ENCODE peak calls at places on chromosomes 12 and 14, in five cellular contexts. O is SK-N-SH, D is H1, A is cardiac muscle cell, V is GM23338. X is an unnamed sample.

GRCh38 chr12:21547437-21547836 is 21.3 kb downstream of the SPX start:
- DNase-seq in O (no peak), D (no peak), A (no peak), V (no peak), X (no peak)

GRCh38 chr12:95554532-95555071 is 3.3 kb upstream of the USP44 start:
- DNase-seq in O (no peak), D (no peak), A (no peak), V (no peak), X (no peak)

GRCh38 chr12:3598896-3599295 is 107.9 kb downstream of the PRMT8 start:
- DNase-seq in O (no peak), D (no peak), A (no peak), V (no peak), X (no peak)

GRCh38 chr14:37452323-37452722 is 142.7 kb downstream of the FOXA1 start:
- DNase-seq in O (no peak), D (no peak), A (no peak), V (no peak), X (no peak)

GRCh38 chr14:22163051-22163450 is 426.0 kb downstream of the DAD1 start:
- DNase-seq in O (no peak), D (no peak), A (no peak), V (peak; percentile 66), X (no peak)

GRCh38 chr14:31278883-31279282 is 71.3 kb upstream of the HECTD1 start:
- DNase-seq in O (no peak), D (no peak), A (no peak), V (no peak), X (no peak)

GRCh38 chr12:78829690-78830089 is 34.9 kb upstream of the SYT1 start:
- DNase-seq in O (no peak), D (no peak), A (no peak), V (no peak), X (no peak)

GRCh38 chr12:54980341-54980740 is 4.2 kb downstream of the TESPA1 start:
- DNase-seq in O (no peak), D (no peak), A (no peak), V (no peak), X (no peak)

GRCh38 chr12:65875635-65876034 is 51.4 kb downstream of the HMGA2 start:
- DNase-seq in O (no peak), D (no peak), A (peak; percentile 39), V (no peak), X (no peak)

GRCh38 chr12:112868459-112869041 is 38.2 kb upstream of the OAS1 start:
- DNase-seq in O (no peak), D (no peak), A (no peak), V (peak; percentile 78), X (peak; percentile 31)

GRCh38 chr14:51978566-51979398 is 10.6 kb upstream of the RTRAF start:
- DNase-seq in O (peak; percentile 63), D (peak; percentile 56), A (peak; percentile 91), V (peak; percentile 88), X (peak; percentile 63)

GRCh38 chr14:30179381-30180130 is 251.9 kb upstream of the PRKD1 start:
- DNase-seq in O (no peak), D (no peak), A (peak; percentile 45), V (no peak), X (no peak)

GRCh38 chr12:117015811-117016210 is 83.4 kb downstream of the TESC start:
- DNase-seq in O (no peak), D (no peak), A (no peak), V (no peak), X (no peak)

GRCh38 chr14:54696998-54697397 is 130.1 kb downstream of the SAMD4A start:
- DNase-seq in O (no peak), D (no peak), A (no peak), V (no peak), X (no peak)

GRCh38 chr12:120249266-120249874 is 16.2 kb downstream of the PXN start:
- DNase-seq in O (no peak), D (no peak), A (no peak), V (no peak), X (no peak)

GRCh38 chr12:98509063-98509462 is 6.3 kb upstream of the TMPO start:
- DNase-seq in O (no peak), D (no peak), A (no peak), V (peak; percentile 57), X (no peak)

GRCh38 chr14:54803926-54804719 is 98.5 kb downstream of the GCH1 start:
- DNase-seq in O (no peak), D (no peak), A (no peak), V (no peak), X (no peak)

GRCh38 chr14:94305620-94306019 is 12.6 kb upstream of the SERPINA10 start:
- DNase-seq in O (no peak), D (no peak), A (no peak), V (no peak), X (no peak)

GRCh38 chr12:52925717-52926595 is 21.1 kb upstream of the KRT8 start:
- DNase-seq in O (no peak), D (no peak), A (no peak), V (peak; percentile 47), X (no peak)

GRCh38 chr12:98418357-98419075 is 96.9 kb upstream of the TMPO start:
- DNase-seq in O (peak; percentile 27), D (no peak), A (peak; percentile 98), V (peak; percentile 74), X (no peak)

GRCh38 chr12:13186292-13186691 is 10.2 kb upstream of the EMP1 start:
- DNase-seq in O (no peak), D (no peak), A (no peak), V (no peak), X (no peak)
- H3K27ac ChIP-seq in O (no peak overlapping the region), D (no peak overlapping the region), A (no peak overlapping the region), V (no peak overlapping the region), X (no peak overlapping the region)

DNA sequence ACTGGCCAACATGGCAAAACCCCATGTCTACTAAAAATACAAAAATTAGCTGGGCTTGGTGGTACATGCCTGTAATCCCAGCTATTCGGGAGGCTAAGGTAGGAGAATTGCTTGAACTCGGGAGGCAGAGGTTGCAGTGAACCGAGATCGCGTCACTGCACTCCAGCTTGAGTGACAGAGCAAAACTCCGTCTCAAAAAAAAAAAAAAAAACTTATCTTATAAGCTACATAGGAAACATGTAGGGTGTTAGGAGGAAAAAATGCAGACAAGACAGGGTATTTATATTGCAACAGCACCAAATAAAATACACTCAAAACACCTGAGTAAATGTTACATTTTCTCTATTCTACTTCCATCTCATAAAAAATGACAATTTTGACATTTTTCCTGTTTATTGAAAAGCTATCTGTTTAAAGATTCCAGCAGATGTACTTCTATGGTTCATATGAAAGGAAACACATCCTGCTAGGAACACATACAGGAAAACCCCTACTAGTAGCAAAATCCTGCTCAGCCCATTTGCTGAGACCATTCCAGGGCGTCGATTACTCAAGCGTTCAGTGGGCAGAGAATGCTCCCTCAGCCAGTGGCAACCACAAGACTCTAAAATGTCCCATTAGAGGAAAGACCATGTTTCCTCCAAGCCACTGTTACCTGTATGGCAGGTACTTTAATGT is 19.7 kb downstream of the CORO1C start:
- DNase-seq in O (no peak), D (no peak), A (no peak), V (no peak), X (no peak)
- H3K27ac ChIP-seq in O (no peak overlapping the region), D (no peak overlapping the region), A (no peak overlapping the region), V (peak overlapping the region; percentile 10), X (no peak overlapping the region)

GRCh38 chr14:101475468-101476257 is 85.6 kb upstream of the DIO3 start:
- DNase-seq in O (no peak), D (no peak), A (peak; percentile 95), V (no peak), X (no peak)
- H3K27ac ChIP-seq in O (no peak overlapping the region), D (no peak overlapping the region), A (no peak overlapping the region), V (no peak overlapping the region), X (no peak overlapping the region)

GRCh38 chr14:76309572-76310551 is 66.1 kb upstream of the ESRRB start:
- DNase-seq in O (no peak), D (no peak), A (peak; percentile 14), V (peak; percentile 60), X (no peak)

GRCh38 chr14:76304536-76305473 is 71.1 kb upstream of the ESRRB start:
- DNase-seq in O (no peak), D (no peak), A (no peak), V (no peak), X (no peak)

GRCh38 chr14:76306131-76306530 is 69.8 kb upstream of the ESRRB start:
- DNase-seq in O (no peak), D (no peak), A (no peak), V (no peak), X (no peak)

GRCh38 chr14:76305474-76305826 is 70.5 kb upstream of the ESRRB start:
- DNase-seq in O (no peak), D (no peak), A (no peak), V (no peak), X (no peak)

DNA sequence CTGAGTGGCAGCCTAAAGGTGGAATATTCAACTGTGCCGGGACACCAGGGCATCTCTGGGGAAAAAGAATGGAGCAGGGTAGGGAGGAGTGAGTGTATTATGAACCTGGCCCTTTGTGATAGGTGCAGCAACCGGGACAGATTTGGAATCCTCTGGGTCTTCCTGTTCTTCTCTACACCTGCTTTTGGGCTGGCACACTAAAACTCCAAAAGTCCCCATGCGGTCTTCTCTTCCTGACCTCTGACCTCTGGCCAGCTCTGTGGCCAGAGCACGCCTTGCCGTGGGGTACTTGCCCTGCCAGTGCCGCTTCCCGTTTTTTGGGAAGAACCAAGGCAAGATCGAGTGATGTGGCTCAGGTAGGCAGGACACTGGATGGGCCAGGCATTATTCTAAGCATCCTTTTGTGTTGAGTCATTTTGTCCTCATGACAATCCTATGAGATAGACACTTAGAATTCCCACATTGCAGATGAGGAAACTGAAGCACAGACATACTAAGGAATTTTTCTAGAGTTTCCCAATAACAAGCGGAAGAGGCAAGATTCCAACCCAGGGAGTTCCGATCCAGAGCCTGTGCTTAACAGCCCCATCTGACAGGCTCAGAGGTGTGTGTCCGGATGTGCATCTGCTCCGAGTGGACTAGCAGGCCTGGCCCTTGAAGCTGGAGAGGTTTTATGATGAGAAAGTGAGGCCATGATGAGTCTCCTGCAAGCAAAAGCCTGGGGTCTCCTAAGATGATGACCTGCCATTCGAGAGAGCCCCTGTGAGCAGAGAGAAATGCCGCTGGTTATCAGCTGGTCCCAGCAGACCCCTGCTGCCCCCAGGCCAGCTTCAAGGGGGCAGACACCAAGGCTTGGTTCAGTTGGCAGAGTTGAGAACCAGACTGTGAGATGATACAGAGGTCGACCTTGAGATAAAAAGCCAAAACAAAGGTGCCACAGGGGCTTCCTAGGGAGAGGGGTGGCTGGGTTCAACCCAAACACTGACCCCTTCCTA is 67.9 kb upstream of the ESRRB start:
- DNase-seq in O (no peak), D (no peak), A (no peak), V (no peak), X (no peak)
- H3K27ac ChIP-seq in O (no peak overlapping the region), D (no peak overlapping the region), A (no peak overlapping the region), V (no peak overlapping the region), X (no peak overlapping the region)

GRCh38 chr14:100827140-100827517 is 1.2 kb downstream of the MEG3 start:
- DNase-seq in O (no peak), D (no peak), A (peak; percentile 39), V (no peak), X (no peak)

GRCh38 chr14:100824946-100825690 is 800 bp upstream of the MEG3 start:
- DNase-seq in O (no peak), D (no peak), A (peak; percentile 11), V (no peak), X (no peak)

GRCh38 chr14:100827751-100828447 is 2.0 kb downstream of the MEG3 start:
- DNase-seq in O (no peak), D (no peak), A (peak; percentile 75), V (no peak), X (no peak)

GRCh38 chr14:100825691-100826331 is at the start of gene MEG3:
- DNase-seq in O (no peak), D (no peak), A (peak; percentile 83), V (no peak), X (no peak)

GRCh38 chr14:100826371-100827139 is 637 bp downstream of the MEG3 start:
- DNase-seq in O (no peak), D (no peak), A (no peak), V (no peak), X (no peak)
- H3K27ac ChIP-seq in O (no peak overlapping the region), D (no peak overlapping the region), A (no peak overlapping the region), V (no peak overlapping the region), X (no peak overlapping the region)